ENCODE peak calls at places on chromosome 1, in eight cellular contexts. G, O, Y, M, S, C, H and K are unnamed samples.

GRCh38 chr1:88878731-88879130 is 12.6 kb downstream of the GTF2B start:
- DNase-seq in G (no peak), O (no peak), Y (no peak), M (no peak), S (no peak), C (no peak), H (no peak), K (no peak)

GRCh38 chr1:79430437-79430836 is 423.9 kb upstream of the ADGRL4 start:
- DNase-seq in G (no peak), O (no peak), Y (no peak), M (no peak), S (no peak), C (no peak), H (no peak), K (no peak)

GRCh38 chr1:61140778-61141177 is 58.4 kb downstream of the NFIA start:
- DNase-seq in G (no peak), O (no peak), Y (no peak), M (no peak), S (no peak), C (no peak), H (no peak), K (no peak)

GRCh38 chr1:56838726-56839125 is 15.9 kb upstream of the C8A start:
- DNase-seq in G (peak), O (no peak), Y (no peak), M (no peak), S (no peak), C (no peak), H (no peak), K (no peak)

GRCh38 chr1:2411801-2412394 is 466 bp downstream of the PEX10 start:
- DNase-seq in G (no peak), O (no peak), Y (no peak), M (no peak), S (no peak), C (no peak), H (no peak), K (no peak)

GRCh38 chr1:56938636-56939035 is 27.2 kb downstream of the C8B start:
- DNase-seq in G (no peak), O (no peak), Y (no peak), M (no peak), S (no peak), C (no peak), H (no peak), K (no peak)

GRCh38 chr1:24244519-24245268 is 57.6 kb upstream of the IFNLR1 start:
- DNase-seq in G (no peak), O (no peak), Y (no peak), M (no peak), S (no peak), C (no peak), H (no peak), K (no peak)

GRCh38 chr1:165666152-165666551 is 32.2 kb downstream of the ALDH9A1 start:
- DNase-seq in G (peak), O (no peak), Y (no peak), M (no peak), S (peak), C (no peak), H (peak), K (no peak)

GRCh38 chr1:83631836-83632235 is 367.1 kb downstream of the TTLL7 start:
- DNase-seq in G (no peak), O (no peak), Y (no peak), M (no peak), S (no peak), C (no peak), H (no peak), K (no peak)

GRCh38 chr1:74363220-74363619 is 128.0 kb downstream of the TNNI3K start:
- DNase-seq in G (no peak), O (no peak), Y (no peak), M (peak), S (no peak), C (no peak), H (no peak), K (no peak)

GRCh38 chr1:226946841-226947240 is 6.7 kb downstream of the COQ8A start:
- DNase-seq in G (no peak), O (no peak), Y (no peak), M (no peak), S (no peak), C (no peak), H (no peak), K (no peak)

GRCh38 chr1:19342077-19342775 is 30.1 kb downstream of the SLC66A1 start:
- DNase-seq in G (no peak), O (no peak), Y (no peak), M (peak), S (no peak), C (no peak), H (peak), K (no peak)

GRCh38 chr1:15411593-15412487 is 2.2 kb downstream of the EFHD2 start:
- DNase-seq in G (no peak), O (no peak), Y (no peak), M (peak), S (no peak), C (peak), H (no peak), K (no peak)

GRCh38 chr1:88701275-88701674 is 17.2 kb downstream of the PKN2 start:
- DNase-seq in G (peak), O (no peak), Y (no peak), M (no peak), S (no peak), C (peak), H (no peak), K (no peak)

GRCh38 chr1:101330427-101331130 is 93.8 kb downstream of the S1PR1 start:
- DNase-seq in G (no peak), O (no peak), Y (no peak), M (no peak), S (no peak), C (no peak), H (no peak), K (no peak)

GRCh38 chr1:151540021-151540981 is at the start of gene TUFT1:
- DNase-seq in G (peak), O (peak), Y (peak), M (peak), S (peak), C (peak), H (peak), K (peak)

GRCh38 chr1:108719654-108720435 is 7.1 kb downstream of the FNDC7 start:
- DNase-seq in G (peak), O (peak), Y (no peak), M (no peak), S (peak), C (no peak), H (peak), K (peak)

GRCh38 chr1:94209425-94209824 is 28.0 kb downstream of the ARHGAP29 start:
- DNase-seq in G (peak), O (peak), Y (no peak), M (no peak), S (peak), C (no peak), H (peak), K (no peak)